ENCODE peak calls at places on chromosomes 3 and 15, in nine cellular contexts. G, I, F, Q, X, B, A, C and K are unnamed samples.

GRCh38 chr15:99823346-99823745 is 90.1 kb upstream of the LYSMD4 start:
- DNase-seq in F (no peak), C (no peak), G (no peak), I (no peak), B (no peak), A (no peak), X (no peak), Q (no peak), K (no peak)

GRCh38 chr3:151460240-151460639 is 621 bp downstream of the IGSF10 start:
- DNase-seq in B (no peak), A (no peak), Q (peak; percentile 27), C (no peak), X (no peak), I (no peak), G (no peak), F (no peak), K (peak; percentile 13)

GRCh38 chr15:91108421-91108820 is 8.4 kb downstream of the SV2B start:
- DNase-seq in I (no peak), A (no peak), C (no peak), F (no peak), B (no peak), X (no peak), Q (no peak), G (no peak), K (no peak)

GRCh38 chr3:42024578-42025387 is 62.9 kb upstream of the ULK4 start:
- DNase-seq in Q (no peak), A (no peak), X (no peak), I (peak; percentile 81), B (no peak), G (no peak), F (no peak), C (peak; percentile 47), K (peak; percentile 43)

GRCh38 chr3:32304510-32304909 is 66.0 kb downstream of the CMTM8 start:
- DNase-seq in A (no peak), Q (no peak), B (no peak), G (no peak), I (no peak), F (no peak), X (no peak), C (no peak), K (no peak)

GRCh38 chr15:73965094-73965729 is 26.9 kb downstream of the STOML1 start:
- DNase-seq in Q (no peak), X (no peak), G (no peak), C (peak; percentile 48), F (no peak), A (no peak), I (no peak), B (no peak), K (no peak)

GRCh38 chr3:164380156-164380555 is 698.1 kb downstream of the SI start:
- DNase-seq in Q (no peak), X (no peak), I (no peak), G (no peak), F (no peak), B (no peak), C (no peak), A (no peak), K (no peak)

GRCh38 chr3:111338059-111338698 is 203.8 kb upstream of the CD96 start:
- DNase-seq in B (no peak), I (peak; percentile 71), F (peak; percentile 74), Q (peak; percentile 92), A (peak; percentile 85), X (peak; percentile 66), C (peak; percentile 81), G (no peak), K (peak; percentile 88)

GRCh38 chr3:27568393-27568792 is 84.2 kb upstream of the SLC4A7 start:
- DNase-seq in G (peak; percentile 51), F (no peak), X (no peak), Q (peak; percentile 87), C (peak; percentile 60), A (no peak), B (peak; percentile 63), I (no peak), K (peak; percentile 84)

GRCh38 chr3:48232734-48233133 is 8.2 kb upstream of the ZNF589 start:
- DNase-seq in G (no peak), F (peak; percentile 92), C (peak; percentile 87), X (peak; percentile 74), Q (peak; percentile 84), I (peak; percentile 69), B (peak; percentile 66), A (peak; percentile 47), K (peak; percentile 53)

GRCh38 chr3:15633766-15634588 is 32.4 kb downstream of the BTD start:
- DNase-seq in A (no peak), C (no peak), X (no peak), I (peak; percentile 34), Q (peak; percentile 92), F (no peak), G (no peak), B (no peak), K (no peak)

GRCh38 chr3:123385072-123385471 is 63.8 kb downstream of the ADCY5 start:
- DNase-seq in G (no peak), A (peak; percentile 9), C (no peak), Q (no peak), I (no peak), X (no peak), B (peak; percentile 55), F (peak; percentile 20), K (no peak)

GRCh38 chr3:63976166-63976861 is 47.0 kb downstream of the PSMD6 start:
- DNase-seq in X (no peak), G (peak; percentile 88), A (peak; percentile 92), C (no peak), I (no peak), B (peak; percentile 36), Q (peak; percentile 47), F (no peak), K (peak; percentile 97)

GRCh38 chr3:102006812-102007485 is 157.6 kb downstream of the NFKBIZ start:
- DNase-seq in G (peak; percentile 91), Q (peak; percentile 95), X (no peak), A (peak; percentile 96), B (peak; percentile 64), I (peak; percentile 87), F (no peak), C (no peak), K (peak; percentile 93)

GRCh38 chr3:184872200-184872599 is 60.2 kb downstream of the VPS8 start:
- DNase-seq in I (no peak), G (no peak), B (no peak), A (no peak), C (no peak), Q (no peak), X (no peak), F (no peak), K (no peak)

GRCh38 chr15:88166330-88166993 is 90.1 kb downstream of the NTRK3 start:
- DNase-seq in F (no peak), G (no peak), I (no peak), X (no peak), Q (peak; percentile 7), B (no peak), C (no peak), A (no peak), K (no peak)

GRCh38 chr3:165195628-165196576 is at the start of gene SLITRK3:
- DNase-seq in A (no peak), Q (no peak), B (peak; percentile 15), C (peak; percentile 41), F (peak; percentile 25), G (no peak), X (no peak), I (no peak), K (no peak)

GRCh38 chr3:168071535-168071934 is 24.2 kb downstream of the GOLIM4 start:
- DNase-seq in X (peak; percentile 70), A (peak; percentile 80), F (no peak), G (peak; percentile 88), C (no peak), B (no peak), I (no peak), Q (peak; percentile 88), K (peak; percentile 86)

DNA sequence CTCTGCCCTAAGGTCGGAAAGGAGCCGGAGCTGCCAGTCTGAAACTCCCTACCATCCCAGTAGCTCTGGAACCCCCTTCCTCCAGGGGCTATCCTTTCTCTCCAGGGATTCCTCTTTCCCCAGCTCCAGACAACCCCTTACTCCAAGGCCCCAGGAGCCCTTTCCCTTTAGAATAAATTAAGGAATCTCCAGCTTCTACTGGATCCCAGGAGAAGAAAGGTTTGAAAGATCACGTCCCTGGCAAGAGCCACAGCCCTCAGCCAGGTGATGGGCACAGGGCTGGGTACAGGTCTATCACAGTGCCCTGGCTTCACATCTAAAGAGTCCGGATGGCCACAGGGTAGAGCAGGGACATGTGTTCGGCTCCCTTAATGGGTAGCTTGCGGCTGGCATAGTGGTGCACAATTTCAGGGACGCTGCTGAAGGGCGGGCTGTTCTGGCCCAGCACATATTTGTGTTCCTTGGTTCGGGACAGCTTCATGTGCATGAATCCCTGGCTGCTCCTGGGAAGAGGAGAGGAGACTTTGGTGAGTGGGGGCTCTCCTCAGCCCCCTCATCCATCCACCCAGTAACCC is 20.0 kb downstream of the SHF start:
- DNase-seq in I (no peak), X (no peak), G (no peak), F (no peak), A (no peak), C (no peak), B (no peak), Q (no peak), K (no peak)
- TF ChIP-seq CTCF in I (no peak), X (no peak), G (no peak), F (no peak), A (no peak), C (no peak), B (no peak), Q (no peak), K (no peak)

DNA sequence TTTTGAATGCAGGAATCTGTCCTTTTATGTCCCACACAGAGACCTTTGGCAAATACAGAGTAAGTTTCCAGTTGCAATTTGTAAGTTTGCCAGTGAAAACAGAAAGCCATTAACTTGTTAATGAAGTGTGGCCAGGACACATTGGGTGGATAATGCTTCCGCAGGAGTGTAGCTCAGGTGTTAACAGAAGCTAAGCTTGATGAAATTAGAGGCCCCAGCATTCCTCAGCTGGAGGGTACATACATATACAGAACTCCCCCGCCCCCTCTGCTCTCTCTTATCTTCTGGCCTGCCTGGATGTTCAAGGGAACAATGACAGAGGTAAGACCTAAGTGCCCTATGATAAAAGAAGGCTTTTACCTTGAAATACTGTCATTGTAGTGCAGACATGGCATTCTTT is 8.2 kb upstream of the LRRC2 start:
- DNase-seq in Q (no peak), I (no peak), A (no peak), X (no peak), G (no peak), F (no peak), C (no peak), B (no peak), K (no peak)
- H3K36me3 ChIP-seq in Q (no peaks in the 10 kb centered on the region), I (no peaks in the 10 kb centered on the region), A (no peaks in the 10 kb centered on the region), X (no peaks in the 10 kb centered on the region), G (no peaks in the 10 kb centered on the region), F (no peaks in the 10 kb centered on the region), C (no peaks in the 10 kb centered on the region), B (no peaks in the 10 kb centered on the region), K (no peaks in the 10 kb centered on the region)

GRCh38 chr3:194749631-194750271 is 64.1 kb downstream of the FAM43A start:
- DNase-seq in G (no peak), I (peak; percentile 76), Q (no peak), X (no peak), C (peak; percentile 36), A (peak; percentile 38), F (no peak), B (no peak), K (no peak)
- TF ChIP-seq CTCF in G (no peak), I (no peak), Q (no peak), X (no peak), C (no peak), A (no peak), F (no peak), B (no peak), K (no peak)

DNA sequence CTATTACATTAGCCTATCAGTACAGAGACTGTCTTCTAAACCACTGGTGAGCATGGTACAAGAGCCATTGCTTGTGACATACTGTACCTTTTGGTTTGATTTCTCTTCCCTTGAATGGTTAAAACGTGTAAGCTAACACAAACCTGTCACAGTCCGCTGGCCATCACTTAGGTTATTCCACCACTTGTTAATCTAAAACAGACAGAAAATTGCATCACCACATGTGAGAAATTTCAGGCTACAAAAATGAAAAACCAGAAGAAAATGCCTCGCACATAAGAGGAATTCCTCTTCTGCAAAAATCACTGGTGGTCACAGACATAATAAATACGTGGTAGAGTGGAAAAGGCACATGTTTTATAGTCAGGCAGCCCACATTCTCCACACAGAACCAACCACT is 22.1 kb downstream of the PARL start:
- DNase-seq in G (no peak), F (no peak), B (no peak), A (no peak), X (no peak), Q (no peak), I (no peak), C (no peak), K (no peak)
- H3K36me3 ChIP-seq in G (peaks cover 13% of the 10 kb centered on the region), F (peaks cover 51% of the 10 kb centered on the region), B (no peaks in the 10 kb centered on the region), A (peaks cover 33% of the 10 kb centered on the region), X (peaks cover 37% of the 10 kb centered on the region), Q (peaks cover 41% of the 10 kb centered on the region), I (peaks cover 4% of the 10 kb centered on the region), C (no peaks in the 10 kb centered on the region), K (peaks cover 15% of the 10 kb centered on the region)